ENCODE peak calls at places on chromosomes 7 and 10, in four cellular contexts. Y, J, T and Q are unnamed samples.

GRCh38 chr10:132142396-132143161 is 44.2 kb upstream of the DPYSL4 start:
- DNase-seq in J (no peak), T (no peak), Y (peak), Q (peak)

GRCh38 chr10:98407017-98407743 is 7.8 kb downstream of the PYROXD2 start:
- DNase-seq in Y (no peak), J (no peak), T (no peak), Q (no peak)

GRCh38 chr10:126215767-126216166 is 172.5 kb downstream of the ADAM12 start:
- DNase-seq in Y (no peak), T (no peak), J (no peak), Q (no peak)

GRCh38 chr7:157543791-157544190 is 207.0 kb downstream of the DNAJB6 start:
- DNase-seq in J (no peak), T (no peak), Y (no peak), Q (no peak)

GRCh38 chr10:86344714-86345161 is 21.9 kb downstream of the GRID1 start:
- DNase-seq in Y (no peak), J (no peak), T (no peak), Q (no peak)

GRCh38 chr10:93712593-93712992 is 10.2 kb upstream of the FRA10AC1 start:
- DNase-seq in T (no peak), J (no peak), Y (no peak), Q (no peak)

GRCh38 chr10:86950349-86950748 is 7.1 kb downstream of the MMRN2 start:
- DNase-seq in J (no peak), Y (no peak), T (no peak), Q (no peak)

GRCh38 chr10:60031664-60032063 is 125.3 kb upstream of the CCDC6 start:
- DNase-seq in J (no peak), Y (no peak), T (no peak), Q (no peak)

GRCh38 chr10:88386878-88387773 is 196.0 kb downstream of the RNLS start:
- DNase-seq in Y (peak), J (peak), T (peak), Q (no peak)

GRCh38 chr10:12978885-12979284 is 22.6 kb downstream of the CCDC3 start:
- DNase-seq in T (no peak), Y (no peak), J (no peak), Q (no peak)

GRCh38 chr10:95363303-95363912 is 72.6 kb upstream of the PDLIM1 start:
- DNase-seq in Y (peak), T (peak), J (peak), Q (peak)

GRCh38 chr7:30168800-30169584 is 34.2 kb downstream of the MTURN start:
- DNase-seq in Y (peak), J (peak), T (no peak), Q (no peak)

GRCh38 chr7:106423836-106424475 is 139.2 kb upstream of the NAMPT start:
- DNase-seq in Y (no peak), J (no peak), T (no peak), Q (no peak)

GRCh38 chr10:131576341-131577177 is 265.0 kb upstream of the TCERG1L start:
- DNase-seq in T (no peak), Y (no peak), J (no peak), Q (no peak)

GRCh38 chr7:104552102-104552501 is 223.7 kb downstream of the LHFPL3 start:
- DNase-seq in Y (peak), J (peak), T (peak), Q (peak)

GRCh38 chr7:148395990-148396716 is 194.4 kb upstream of the C7orf33 start:
- DNase-seq in Y (peak), T (no peak), J (no peak), Q (no peak)

GRCh38 chr7:114988035-114988434 is 66.1 kb downstream of the MDFIC start:
- DNase-seq in J (no peak), T (no peak), Y (no peak), Q (no peak)

GRCh38 chr7:105307163-105307672 is 81.5 kb downstream of the SRPK2 start:
- DNase-seq in Y (no peak), T (no peak), J (no peak), Q (no peak)

GRCh38 chr7:57876-58275 is 134.5 kb upstream of the FAM20C start:
- DNase-seq in J (no peak), T (no peak), Y (no peak), Q (no peak)

GRCh38 chr7:3429981-3430380 is 128.9 kb downstream of the SDK1 start:
- DNase-seq in T (no peak), Y (no peak), J (no peak), Q (no peak)

GRCh38 chr10:85648279-85648754 is 718.3 kb downstream of the GRID1 start:
- DNase-seq in Y (no peak), J (no peak), T (no peak), Q (no peak)

GRCh38 chr10:129888784-129889616 is 75.1 kb downstream of the EBF3 start:
- DNase-seq in J (peak), T (no peak), Y (peak), Q (peak)

GRCh38 chr7:26454180-26454579 is 162.5 kb downstream of the SNX10 start:
- DNase-seq in J (no peak), Y (no peak), T (no peak), Q (no peak)

GRCh38 chr10:81876253-81876731 is 1.3 kb downstream of the NRG3 start:
- DNase-seq in T (no peak), Y (no peak), J (no peak), Q (no peak)

GRCh38 chr7:118185163-118185860 is 1.3 kb downstream of the LSM8 start:
- DNase-seq in T (no peak), Y (no peak), J (peak), Q (no peak)

GRCh38 chr7:45133877-45134276 is 22.4 kb upstream of the TBRG4 start:
- DNase-seq in J (no peak), Y (no peak), T (no peak), Q (no peak)

GRCh38 chr7:38262545-38262944 is 10.9 kb downstream of the TARP start:
- DNase-seq in T (no peak), J (no peak), Y (no peak), Q (no peak)

GRCh38 chr7:29377718-29378117 is 183.1 kb downstream of the CHN2 start:
- DNase-seq in J (no peak), T (no peak), Y (no peak), Q (no peak)

DNA sequence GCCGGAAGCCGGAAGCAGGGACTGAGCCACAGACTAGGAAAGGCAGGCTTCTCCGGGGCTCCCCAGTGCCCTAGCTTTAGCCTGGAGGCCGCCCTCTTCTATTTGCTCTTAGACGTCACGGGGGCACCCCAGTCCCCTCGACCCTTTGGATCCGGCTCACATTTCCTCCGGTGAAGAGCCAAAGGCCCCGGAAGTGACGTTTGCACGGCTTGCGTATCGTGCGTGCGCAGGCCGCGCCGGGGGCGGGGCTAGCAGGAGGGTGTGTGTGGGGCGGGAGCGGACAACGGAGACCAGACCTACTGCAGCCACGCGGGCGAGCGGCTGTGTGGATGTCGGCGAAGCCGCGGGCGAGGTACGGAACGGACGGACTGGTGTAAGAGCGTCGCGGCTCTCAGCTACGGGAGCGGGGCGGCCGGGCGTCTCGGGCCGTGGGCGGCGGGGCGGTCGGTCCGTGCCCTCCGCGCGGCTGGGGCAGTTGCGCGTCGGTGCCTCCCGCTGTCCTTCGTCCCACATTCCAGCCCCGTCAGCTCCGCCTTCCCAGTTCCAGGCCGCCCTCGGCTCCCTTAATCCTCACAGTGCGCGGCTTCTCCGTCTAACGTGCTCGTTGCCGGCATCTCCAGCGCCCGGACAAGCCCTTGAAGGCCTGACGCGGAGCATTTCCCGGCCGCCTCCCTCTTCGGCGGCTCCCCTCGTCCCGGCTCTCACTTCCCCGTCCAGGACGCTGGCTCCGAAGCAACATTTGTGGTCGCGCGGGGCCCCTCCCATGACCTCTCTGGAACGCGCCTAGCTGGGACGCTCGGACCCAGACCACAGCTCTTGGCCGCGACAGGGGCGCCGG is 25.8 kb downstream of the KCTD7 start:
- DNase-seq in J (peak), Y (peak), T (peak), Q (peak)
- TF ChIP-seq MAZ in J (peak), Y (peak), T (peak), Q (peak)

DNA sequence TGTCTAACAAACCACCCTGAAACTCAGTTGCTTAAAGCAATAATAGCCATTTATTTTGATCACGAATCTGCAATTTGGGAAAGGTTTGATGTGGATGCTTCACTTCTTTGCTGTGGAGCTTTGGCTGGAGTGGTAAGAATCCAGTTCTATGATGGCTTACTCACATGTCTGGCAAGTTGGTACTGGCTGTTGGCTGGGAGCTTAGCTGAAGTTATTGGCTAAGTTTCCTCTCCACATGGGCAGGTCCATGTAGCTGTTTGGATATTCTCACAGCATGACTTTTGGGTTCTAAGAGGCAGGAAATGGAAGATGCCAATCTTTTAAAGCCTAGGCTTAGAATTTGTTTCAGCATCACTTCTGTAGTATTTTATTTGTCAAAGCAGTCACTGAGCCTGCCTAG is 277.6 kb upstream of the NRP1 start:
- DNase-seq in Y (no peak), J (peak), T (no peak), Q (no peak)
- TF ChIP-seq MAZ in Y (no peak), J (no peak), T (no peak), Q (no peak)

GRCh38 chr10:103652599-103653281 is 159.2 kb downstream of the NEURL1 start:
- DNase-seq in Y (no peak), J (no peak), T (peak), Q (no peak)
- TF ChIP-seq MAZ in Y (no peak), J (no peak), T (no peak), Q (no peak)

GRCh38 chr7:51148216-51148615 is 168.4 kb downstream of the COBL start:
- DNase-seq in T (no peak), J (no peak), Y (no peak), Q (no peak)

GRCh38 chr7:51142741-51143390 is 173.7 kb downstream of the COBL start:
- DNase-seq in J (no peak), Y (no peak), T (no peak), Q (no peak)

GRCh38 chr7:51150193-51150592 is 166.4 kb downstream of the COBL start:
- DNase-seq in T (no peak), J (no peak), Y (no peak), Q (no peak)

GRCh38 chr7:51144178-51144577 is 172.4 kb downstream of the COBL start:
- DNase-seq in J (no peak), Y (no peak), T (no peak), Q (no peak)

DNA sequence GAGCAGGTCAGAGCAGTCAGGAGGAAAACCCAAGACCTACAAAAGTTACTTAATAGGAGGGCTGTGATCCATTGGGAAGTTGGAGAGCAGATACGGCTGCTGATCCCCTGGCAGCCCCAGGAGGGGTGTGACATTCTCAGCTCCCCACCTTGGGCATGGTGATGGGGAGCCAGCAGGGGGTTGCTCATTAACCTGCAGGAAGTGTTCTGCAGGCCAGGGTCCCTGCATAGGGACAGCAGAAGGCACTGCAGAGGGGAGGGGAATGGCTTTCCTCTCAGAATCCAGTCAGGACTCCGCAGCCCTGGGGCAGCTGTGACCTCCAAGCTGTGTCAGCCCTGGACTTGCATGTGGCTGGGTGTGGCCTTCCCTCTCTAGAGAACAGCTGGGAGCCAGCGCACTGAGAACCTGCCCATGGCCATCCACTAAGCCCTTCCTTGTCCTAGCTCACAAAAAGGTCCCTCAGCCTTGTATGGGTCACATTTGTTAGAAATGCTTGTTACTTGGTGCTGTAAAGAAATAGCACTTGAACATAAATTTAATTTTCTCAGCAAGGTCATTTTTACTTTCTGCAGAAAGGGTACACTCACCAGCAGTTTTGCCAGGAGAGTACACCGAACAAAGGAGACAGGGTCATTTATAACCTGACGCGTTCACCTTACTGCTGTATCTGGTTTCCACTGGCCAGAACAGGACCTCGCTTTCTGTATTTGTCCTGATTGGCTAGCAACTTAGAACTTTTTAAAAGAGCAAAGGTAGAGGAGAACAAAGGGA is 169.6 kb downstream of the COBL start:
- DNase-seq in Y (no peak), J (no peak), T (no peak), Q (no peak)
- TF ChIP-seq MAZ in Y (no peak), J (no peak), T (no peak), Q (no peak)

DNA sequence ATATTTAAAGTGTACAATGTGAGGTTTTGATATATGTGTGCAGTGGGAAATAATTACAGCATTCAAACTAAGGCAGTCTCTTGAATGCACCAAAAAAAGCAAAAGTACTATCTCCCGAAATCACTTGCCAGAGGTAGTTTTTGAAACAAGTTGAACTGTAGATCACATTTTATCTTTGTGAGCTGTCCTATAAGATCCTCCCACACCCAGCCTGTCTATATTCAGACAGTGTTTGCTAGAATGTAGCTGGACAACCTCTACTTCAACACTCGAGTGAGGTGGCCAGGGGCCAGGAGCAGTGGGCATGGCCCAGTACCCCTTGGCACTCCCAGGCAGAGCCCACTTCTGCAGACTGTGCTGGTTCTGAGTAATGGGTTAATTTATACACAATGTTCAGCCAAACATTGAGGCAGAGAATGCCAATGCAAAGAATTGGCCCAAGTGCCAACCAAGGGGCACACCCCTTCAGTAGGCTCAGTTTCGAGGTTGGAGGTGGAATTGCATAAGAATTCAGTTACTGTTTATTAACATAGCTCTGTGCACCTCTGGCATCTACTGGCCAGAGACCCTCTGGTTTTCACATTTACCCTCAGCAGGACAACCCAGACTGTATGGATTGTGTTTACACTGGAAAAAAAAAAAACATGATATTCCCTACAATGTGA is 70.5 kb downstream of the AHR start:
- DNase-seq in T (no peak), Y (no peak), J (peak), Q (no peak)
- TF ChIP-seq MAZ in T (no peak), Y (no peak), J (no peak), Q (no peak)

DNA sequence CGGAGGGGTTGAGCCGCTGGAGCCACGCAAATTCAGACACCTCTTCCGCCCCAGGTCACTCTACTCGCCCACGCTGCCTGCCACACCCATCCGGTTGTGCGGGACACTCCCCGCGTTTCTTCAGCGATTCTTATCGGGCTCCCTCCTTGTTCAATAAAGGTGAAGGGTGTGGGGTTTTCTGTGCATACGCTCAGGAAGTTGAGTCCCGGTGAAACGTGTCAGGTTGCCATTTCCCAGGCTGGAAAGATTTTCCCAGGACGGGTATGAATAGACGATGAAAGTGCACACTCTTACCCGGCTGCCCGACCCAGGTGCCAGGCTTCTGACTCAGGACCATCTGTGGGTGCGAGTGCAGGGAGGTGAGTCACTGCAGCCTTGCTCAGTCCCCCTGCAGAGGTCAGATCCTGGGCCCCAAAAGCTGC is 22.0 kb downstream of the KLF6 start:
- DNase-seq in T (no peak), J (peak), Y (peak), Q (peak)
- TF ChIP-seq MAZ in T (no peak), J (no peak), Y (no peak), Q (no peak)

GRCh38 chr10:124588736-124589451 is 127.3 kb downstream of the LHPP start:
- DNase-seq in T (peak), J (peak), Y (no peak), Q (peak)
- TF ChIP-seq MAZ in T (no peak), J (no peak), Y (no peak), Q (peak)